ENCODE peak calls at places on chromosomes 13 and 19, in four cellular contexts. S is A549, O is breast epithelium, V is body of pancreas. D is an unnamed sample.

GRCh38 chr19:49543032-49543431 is 15.2 kb downstream of the RCN3 start:
- DNase-seq in V (no peak), S (no peak), O (no peak), D (no peak)

GRCh38 chr13:93254775-93255174 is 28.2 kb downstream of the GPC6 start:
- DNase-seq in S (no peak), V (no peak), O (no peak), D (no peak)

GRCh38 chr13:23728807-23729206 is 158.6 kb downstream of the TNFRSF19 start:
- DNase-seq in O (peak; percentile 63), V (no peak), S (no peak), D (no peak)

GRCh38 chr19:14686411-14686810 is 3.4 kb upstream of the ZNF333 start:
- DNase-seq in O (no peak), S (no peak), V (no peak), D (no peak)

GRCh38 chr19:28843771-28844492 is 369.0 kb downstream of the UQCRFS1 start:
- DNase-seq in S (no peak), V (no peak), O (no peak), D (no peak)

GRCh38 chr13:47816835-47817234 is 184.2 kb downstream of the SUCLA2 start:
- DNase-seq in O (no peak), S (no peak), V (no peak), D (no peak)

GRCh38 chr19:7863157-7863970 is 10.8 kb downstream of the PRR36 start:
- DNase-seq in V (no peak), O (no peak), S (no peak), D (no peak)

GRCh38 chr19:3117746-3118145 is 18.1 kb upstream of the GNA15 start:
- DNase-seq in O (no peak), V (no peak), S (no peak), D (no peak)

GRCh38 chr13:112703935-112704633 is 14.2 kb downstream of the ATP11A start:
- DNase-seq in S (no peak), O (peak; percentile 27), V (peak; percentile 2), D (no peak)

GRCh38 chr19:36152061-36152885 is at the start of gene COX7A1:
- DNase-seq in O (no peak), S (no peak), V (peak; percentile 62), D (no peak)
- TF ChIP-seq POLR2A in O (peak; percentile 14), S (no peak), V (peak; percentile 25), D (no peak)

GRCh38 chr13:28325022-28325421 is 169.9 kb downstream of the FLT1 start:
- DNase-seq in V (no peak), S (no peak), O (no peak), D (no peak)

GRCh38 chr13:28327761-28328607 is 166.9 kb downstream of the FLT1 start:
- DNase-seq in S (no peak), V (no peak), O (no peak), D (no peak)

GRCh38 chr13:28326081-28326480 is 168.8 kb downstream of the FLT1 start:
- DNase-seq in V (no peak), S (no peak), O (no peak), D (no peak)

GRCh38 chr13:28333204-28333900 is 161.6 kb downstream of the FLT1 start:
- DNase-seq in V (no peak), S (no peak), O (no peak), D (no peak)

DNA sequence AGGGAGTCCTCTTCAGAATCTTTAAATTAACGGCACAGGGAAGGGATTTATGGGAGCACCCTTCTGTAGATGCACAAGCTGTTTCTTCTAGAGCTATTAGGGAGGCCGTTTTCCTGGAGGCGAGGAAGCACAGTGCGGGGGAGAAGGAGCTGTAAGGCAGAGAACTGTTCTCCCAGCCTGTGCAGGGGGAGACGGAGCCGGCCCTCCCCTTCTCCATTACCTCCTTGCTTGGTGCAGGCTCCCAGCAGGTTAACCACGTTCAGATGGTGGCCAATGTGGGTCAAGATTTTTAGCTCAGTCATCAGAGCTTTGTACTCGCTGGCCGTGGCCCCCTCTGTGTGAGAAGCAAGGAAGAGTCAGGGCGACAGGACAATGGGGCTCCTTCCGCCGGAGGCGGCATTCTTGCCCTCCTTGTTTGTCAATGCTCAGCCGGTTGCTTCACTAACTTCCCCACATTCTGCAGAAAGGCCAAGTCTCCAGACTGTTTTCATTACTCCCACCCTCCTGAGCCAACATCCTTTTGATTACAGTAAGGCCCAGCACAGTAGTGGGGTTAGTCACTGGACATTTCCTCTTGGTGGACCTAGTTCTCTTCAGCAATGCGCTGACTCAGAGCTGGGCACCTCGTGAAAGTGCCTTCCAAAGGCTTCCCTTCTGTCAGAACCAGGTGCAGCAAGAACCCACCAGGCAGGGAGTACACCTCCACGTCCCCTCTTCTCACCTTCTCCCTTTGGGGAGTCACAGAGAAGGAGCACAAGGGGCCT is 165.4 kb downstream of the FLT1 start:
- DNase-seq in S (no peak), V (no peak), O (no peak), D (peak; percentile 23)
- TF ChIP-seq POLR2A in S (no peak), V (no peak), O (no peak), D (no peak)

GRCh38 chr13:82010780-82011179 is 1669.9 kb upstream of the SPRY2 start:
- DNase-seq in V (no peak), O (no peak), S (no peak), D (no peak)
- TF ChIP-seq POLR2A in V (no peak), O (no peak), S (no peak), D (no peak)

GRCh38 chr19:50837300-50837699 is 3.9 kb upstream of the KLK15 start:
- DNase-seq in O (no peak), V (no peak), S (no peak), D (no peak)
- TF ChIP-seq POLR2A in O (no peak), V (no peak), S (no peak), D (no peak)

DNA sequence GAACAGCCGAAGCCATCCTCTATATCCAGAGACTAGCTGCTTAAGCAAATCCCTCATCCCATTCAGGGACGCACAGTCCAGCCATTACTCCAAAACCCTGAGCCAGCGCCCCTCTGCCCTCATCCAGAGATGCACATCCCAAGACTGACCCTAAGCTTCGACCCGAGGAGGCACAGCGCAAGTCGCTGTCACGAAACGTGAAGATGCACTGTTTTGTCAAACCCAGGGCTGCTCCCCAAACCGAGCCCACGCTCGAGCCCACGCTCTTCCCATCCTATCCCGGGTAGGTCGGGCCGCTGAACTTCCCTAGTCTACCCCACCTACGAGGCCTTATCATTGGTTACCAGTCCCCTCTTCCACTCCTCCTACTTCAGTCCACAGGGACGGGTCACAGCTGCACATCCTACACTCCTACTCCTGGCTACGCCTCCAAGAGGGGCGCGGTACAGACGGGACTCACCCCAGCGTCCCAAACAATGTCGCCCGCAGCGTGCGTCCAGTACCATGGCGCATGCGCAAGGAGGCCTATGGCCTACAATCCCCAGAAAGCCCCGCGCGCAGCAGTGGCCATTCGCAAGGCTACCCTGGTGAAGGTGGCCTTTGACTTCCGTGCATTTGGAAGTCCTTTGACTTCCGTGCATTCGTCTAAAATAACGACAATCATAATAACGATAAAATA is at the start of gene ZNF285:
- DNase-seq in V (peak; percentile 88), S (peak; percentile 99), O (peak; percentile 90), D (no peak)
- TF ChIP-seq POLR2A in V (no peak), S (peak; percentile 49), O (no peak), D (no peak)

GRCh38 chr19:53132231-53132991 is at the start of gene ZNF415:
- DNase-seq in S (no peak), O (peak; percentile 82), V (peak; percentile 93), D (peak; percentile 95)
- TF ChIP-seq POLR2A in S (no peak), O (no peak), V (no peak), D (peak; percentile 86)